ENCODE peak calls at places on chromosomes 2 and 18, in four cellular contexts. Y, D, V and L are unnamed samples.
A peak's percentile ranks its signal among the peaks of the same experiment; 100 is the strongest.

GRCh38 chr2:115160523-115161521 is 718.4 kb downstream of the DPP10 start:
- DNase-seq in Y (no peak), D (no peak), V (no peak), L (no peak)

GRCh38 chr18:32889620-32890593 is 117.1 kb upstream of the KLHL14 start:
- DNase-seq in Y (no peak), D (no peak), V (no peak), L (no peak)

GRCh38 chr2:112134120-112134519 is 4.1 kb upstream of the FBLN7 start:
- DNase-seq in Y (no peak), D (no peak), V (no peak), L (no peak)

GRCh38 chr2:46294185-46294836 is 2.9 kb upstream of the EPAS1 start:
- DNase-seq in Y (peak; percentile 74), D (no peak), V (no peak), L (peak; percentile 21)

GRCh38 chr2:179543361-179543901 is 278.8 kb upstream of the SESTD1 start:
- DNase-seq in Y (no peak), D (peak; percentile 23), V (no peak), L (no peak)

GRCh38 chr2:110804915-110805314 is 72.5 kb downstream of the ACOXL start:
- DNase-seq in Y (no peak), D (no peak), V (no peak), L (peak; percentile 61)

GRCh38 chr2:223187256-223187655 is 135.3 kb downstream of the KCNE4 start:
- DNase-seq in Y (no peak), D (no peak), V (no peak), L (no peak)

GRCh38 chr2:75018162-75018561 is 59.7 kb downstream of the POLE4 start:
- DNase-seq in Y (no peak), D (no peak), V (no peak), L (no peak)

GRCh38 chr2:85355521-85355920 is 952 bp downstream of the ELMOD3 start:
- DNase-seq in Y (no peak), D (no peak), V (no peak), L (no peak)

GRCh38 chr2:215960825-215961224 is 52.5 kb downstream of the MREG start:
- DNase-seq in Y (no peak), D (no peak), V (no peak), L (no peak)

GRCh38 chr2:44883356-44883755 is 58.1 kb upstream of the SIX3 start:
- DNase-seq in Y (no peak), D (no peak), V (no peak), L (no peak)

GRCh38 chr2:215380699-215381098 is 55.2 kb downstream of the FN1 start:
- DNase-seq in Y (no peak), D (no peak), V (no peak), L (no peak)

GRCh38 chr18:49582579-49582978 is 20.7 kb downstream of the LIPG start:
- DNase-seq in Y (no peak), D (no peak), V (no peak), L (no peak)

DNA sequence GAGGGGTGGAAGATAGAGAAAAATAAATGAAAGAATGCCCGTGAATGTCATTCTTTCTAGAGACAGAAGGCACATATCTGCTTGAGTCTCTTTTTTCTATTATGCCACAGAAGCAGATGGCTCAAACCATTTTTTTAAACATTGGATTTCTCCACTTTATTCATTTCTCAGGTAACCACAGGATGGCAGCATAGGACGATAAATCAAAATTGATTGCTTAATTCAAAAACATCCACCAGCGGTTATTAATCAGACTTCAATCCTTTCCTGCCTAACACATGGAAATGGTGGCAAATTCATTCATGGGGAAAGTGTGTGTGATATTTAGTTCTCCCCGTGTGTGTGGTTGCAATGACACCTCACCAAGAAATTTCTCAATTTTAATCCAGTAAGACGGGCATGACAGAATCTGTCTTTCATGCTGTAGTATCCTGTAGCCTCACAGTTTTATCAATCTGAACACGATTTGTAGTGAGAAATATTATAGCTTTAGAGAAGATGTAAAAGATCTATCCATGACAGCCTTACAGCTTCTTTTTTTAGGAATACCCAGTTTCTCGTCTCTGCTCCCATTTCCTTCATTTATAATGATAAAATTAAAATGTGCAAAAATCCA is 72.2 kb downstream of the DSC3 start:
- DNase-seq in Y (no peak), D (peak; percentile 62), V (no peak), L (no peak)
- TF ChIP-seq CTCF in Y (no peak), D (peak; percentile 37), V (no peak), L (no peak)

GRCh38 chr2:71072492-71072891 is 4.0 kb downstream of the NAGK start:
- DNase-seq in Y (no peak), D (no peak), V (no peak), L (no peak)

GRCh38 chr2:71068218-71069035 is at the start of gene NAGK:
- DNase-seq in Y (peak; percentile 98), D (peak; percentile 97), V (peak; percentile 86), L (peak; percentile 97)

GRCh38 chr2:71069376-71069775 is 928 bp downstream of the NAGK start:
- DNase-seq in Y (no peak), D (peak; percentile 5), V (no peak), L (no peak)

GRCh38 chr2:71071681-71072398 is 3.4 kb downstream of the NAGK start:
- DNase-seq in Y (no peak), D (peak; percentile 17), V (no peak), L (peak; percentile 82)

GRCh38 chr2:71070294-71071025 is 2.0 kb downstream of the NAGK start:
- DNase-seq in Y (no peak), D (peak; percentile 65), V (no peak), L (peak; percentile 54)
- TF ChIP-seq CTCF in Y (peak; percentile 31), D (peak; percentile 61), V (no peak), L (no peak)

DNA sequence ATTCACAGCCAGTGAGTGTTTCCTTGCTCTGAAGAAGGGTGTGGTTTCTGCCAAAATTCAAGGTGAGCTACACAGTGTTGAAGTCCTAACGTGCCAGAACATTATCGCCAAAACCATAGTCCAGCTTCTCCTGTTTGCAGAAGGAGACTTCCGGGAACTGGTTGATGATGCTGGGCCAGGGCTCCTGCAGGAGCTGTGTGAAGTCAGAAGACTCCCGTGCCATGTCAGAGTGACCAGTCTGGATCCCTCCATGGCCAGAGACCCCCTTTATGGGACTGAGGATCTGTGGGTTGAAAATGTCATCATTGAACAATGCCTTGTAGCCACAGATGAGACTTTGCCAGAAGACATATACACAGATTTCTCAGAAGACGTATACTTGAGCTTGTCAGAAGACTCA is 96.0 kb upstream of the RAB12 start:
- DNase-seq in Y (no peak), D (no peak), V (no peak), L (no peak)
- TF ChIP-seq CTCF in Y (no peak), D (no peak), V (no peak), L (no peak)

GRCh38 chr2:29894822-29895221 is 26.6 kb downstream of the ALK start:
- DNase-seq in Y (no peak), D (no peak), V (no peak), L (no peak)

GRCh38 chr2:29895296-29895695 is 26.1 kb downstream of the ALK start:
- DNase-seq in Y (no peak), D (peak; percentile 48), V (no peak), L (no peak)

GRCh38 chr2:29892576-29892975 is 28.8 kb downstream of the ALK start:
- DNase-seq in Y (no peak), D (no peak), V (no peak), L (no peak)
- TF ChIP-seq CTCF in Y (no peak), D (no peak), V (no peak), L (no peak)